ENCODE peak calls at places on chromosomes 13 and 19, in four cellular contexts. C is esophagus squamous epithelium, U is left ventricle myocardium inferior, N is iPS DF 19.7. R is an unnamed sample.

GRCh38 chr19:50573741-50574461 is 5.7 kb upstream of the LRRC4B start:
- DNase-seq in C (no peak), U (peak), N (no peak), R (no peak)

GRCh38 chr19:13838943-13839192 is 38.1 kb upstream of the NANOS3 start:
- DNase-seq in C (no peak), U (no peak), N (no peak), R (no peak)

GRCh38 chr19:29694669-29695627 is 20.1 kb downstream of the C19orf12 start:
- DNase-seq in C (no peak), U (peak), N (peak), R (peak)

GRCh38 chr19:50660083-50660366 is 10.8 kb downstream of the C19orf81 start:
- DNase-seq in C (no peak), U (no peak), N (no peak), R (no peak)

GRCh38 chr13:42876810-42877550 is 95.6 kb downstream of the FAM216B start:
- DNase-seq in C (no peak), U (no peak), N (no peak), R (no peak)

GRCh38 chr19:50003810-50004419 is 21.3 kb downstream of the VRK3 start:
- DNase-seq in C (no peak), U (no peak), N (no peak), R (peak)

GRCh38 chr19:24055548-24055947 is 31.4 kb upstream of the ZNF254 start:
- DNase-seq in C (no peak), U (no peak), N (no peak), R (no peak)

GRCh38 chr13:80217614-80218456 is 123.1 kb downstream of the SPRY2 start:
- DNase-seq in C (no peak), U (no peak), N (no peak), R (no peak)

GRCh38 chr13:50015263-50015662 is at the start of gene KCNRG:
- DNase-seq in C (no peak), U (no peak), N (no peak), R (no peak)

GRCh38 chr19:45253396-45254027 is 2.4 kb downstream of the MARK4 start:
- DNase-seq in C (no peak), U (no peak), N (no peak), R (no peak)

GRCh38 chr13:91520952-91521351 is 122.5 kb downstream of the GPC5 start:
- DNase-seq in C (no peak), U (no peak), N (no peak), R (no peak)

GRCh38 chr19:47362321-47362720 is 13.2 kb downstream of the DHX34 start:
- DNase-seq in C (no peak), U (no peak), N (no peak), R (no peak)

GRCh38 chr19:4012092-4012974 is 4.8 kb downstream of the PIAS4 start:
- DNase-seq in C (no peak), U (no peak), N (no peak), R (peak)

GRCh38 chr19:18399008-18399407 is 1.6 kb upstream of the LRRC25 start:
- DNase-seq in C (no peak), U (no peak), N (no peak), R (peak)

GRCh38 chr13:112959701-112960542 is 9.1 kb upstream of the MCF2L start:
- DNase-seq in C (no peak), U (no peak), N (no peak), R (no peak)

GRCh38 chr13:95624020-95624419 is 20.5 kb downstream of the DZIP1 start:
- DNase-seq in C (no peak), U (no peak), N (peak), R (no peak)

GRCh38 chr13:111256946-111257345 is 63.5 kb upstream of the TEX29 start:
- DNase-seq in C (no peak), U (no peak), N (no peak), R (no peak)

GRCh38 chr13:75583101-75583500 is 33.5 kb downstream of the UCHL3 start:
- DNase-seq in C (no peak), U (no peak), N (no peak), R (no peak)

GRCh38 chr13:22017226-22017625 is 346.4 kb downstream of the FGF9 start:
- DNase-seq in C (no peak), U (no peak), N (no peak), R (no peak)

GRCh38 chr19:12047868-12048267 is 4.9 kb downstream of the ZNF878 start:
- DNase-seq in C (no peak), U (no peak), N (no peak), R (no peak)

GRCh38 chr13:29718694-29719093 is 123.2 kb upstream of the SLC7A1 start:
- DNase-seq in C (no peak), U (no peak), N (no peak), R (no peak)

GRCh38 chr13:114059946-114060860 is 72.2 kb downstream of the RASA3 start:
- DNase-seq in C (no peak), U (peak), N (no peak), R (no peak)

GRCh38 chr19:19866599-19867248 is 1.0 kb downstream of the ZNF253 start:
- DNase-seq in C (no peak), U (no peak), N (peak), R (peak)

GRCh38 chr19:32743021-32743420 is 23.5 kb downstream of the TDRD12 start:
- DNase-seq in C (no peak), U (no peak), N (no peak), R (no peak)

GRCh38 chr13:66657165-66657895 is 572.8 kb downstream of the PCDH9 start:
- DNase-seq in C (no peak), U (peak), N (no peak), R (no peak)